ENCODE peak calls at places on chromosomes 7 and 10, in five cellular contexts. L, U, H, A and K are unnamed samples.

GRCh38 chr10:132497083-132497680 is 40.4 kb upstream of the INPP5A start:
- DNase-seq in L (no peak), U (peak), H (no peak), A (no peak), K (no peak)

GRCh38 chr10:52143338-52143737 is 170.7 kb upstream of the DKK1 start:
- DNase-seq in L (no peak), U (no peak), H (no peak), A (no peak), K (no peak)

GRCh38 chr7:117072620-117073118 is 119.4 kb downstream of the ST7 start:
- DNase-seq in L (no peak), U (peak), H (no peak), A (peak), K (no peak)

GRCh38 chr10:128466831-128467371 is 340.7 kb upstream of the MKI67 start:
- DNase-seq in L (no peak), U (no peak), H (no peak), A (no peak), K (no peak)

GRCh38 chr7:116495737-116496136 is 3.8 kb upstream of the CAV2 start:
- DNase-seq in L (no peak), U (no peak), H (no peak), A (no peak), K (peak)

GRCh38 chr10:8137272-8137680 is 82.8 kb downstream of the GATA3 start:
- DNase-seq in L (no peak), U (no peak), H (no peak), A (no peak), K (no peak)

GRCh38 chr10:8766899-8767298 is 712.4 kb downstream of the GATA3 start:
- DNase-seq in L (no peak), U (no peak), H (no peak), A (no peak), K (no peak)

GRCh38 chr7:108581655-108582491 is 12.2 kb downstream of the DNAJB9 start:
- DNase-seq in L (no peak), U (no peak), H (no peak), A (peak), K (no peak)

GRCh38 chr10:92822964-92823363 is 25.4 kb upstream of the EXOC6 start:
- DNase-seq in L (no peak), U (no peak), H (no peak), A (no peak), K (no peak)

GRCh38 chr7:134761206-134761786 is 18.1 kb upstream of the CALD1 start:
- DNase-seq in L (no peak), U (no peak), H (no peak), A (no peak), K (no peak)

GRCh38 chr10:47277352-47278151 is 22.4 kb upstream of the GDF10 start:
- DNase-seq in L (no peak), U (no peak), H (no peak), A (no peak), K (no peak)

GRCh38 chr10:127293640-127294039 is 97.2 kb upstream of the INSYN2A start:
- DNase-seq in L (no peak), U (no peak), H (no peak), A (no peak), K (no peak)

GRCh38 chr10:133422821-133423771 is 1.3 kb downstream of the SPRN start:
- DNase-seq in L (no peak), U (no peak), H (no peak), A (peak), K (no peak)

GRCh38 chr10:30724296-30724695 is 94.7 kb upstream of the LYZL2 start:
- DNase-seq in L (no peak), U (no peak), H (no peak), A (no peak), K (no peak)

GRCh38 chr7:31051598-31052503 is at the start of gene ADCYAP1R1:
- DNase-seq in L (no peak), U (peak), H (no peak), A (no peak), K (no peak)

GRCh38 chr7:33719059-33719581 is 186.2 kb upstream of the BMPER start:
- DNase-seq in L (no peak), U (peak), H (no peak), A (no peak), K (no peak)

GRCh38 chr7:77685219-77685618 is 11.0 kb upstream of the RSBN1L start:
- DNase-seq in L (no peak), U (no peak), H (no peak), A (peak), K (no peak)

GRCh38 chr7:90955641-90956207 is 308.5 kb upstream of the FZD1 start:
- DNase-seq in L (no peak), U (no peak), H (no peak), A (no peak), K (no peak)

GRCh38 chr10:51244739-51245138 is 170.5 kb downstream of the PRKG1 start:
- DNase-seq in L (no peak), U (no peak), H (no peak), A (peak), K (peak)

GRCh38 chr7:27526991-27527722 is 135.5 kb downstream of the HIBADH start:
- DNase-seq in L (no peak), U (no peak), H (no peak), A (no peak), K (no peak)

GRCh38 chr7:35495377-35495776 is 199.6 kb downstream of the HERPUD2 start:
- DNase-seq in L (no peak), U (no peak), H (no peak), A (no peak), K (no peak)

GRCh38 chr7:30674420-30674819 is 7.8 kb downstream of the CRHR2 start:
- DNase-seq in L (no peak), U (no peak), H (no peak), A (no peak), K (no peak)

GRCh38 chr7:46022397-46022796 is 101.3 kb upstream of the IGFBP3 start:
- DNase-seq in L (no peak), U (no peak), H (no peak), A (no peak), K (no peak)

GRCh38 chr7:2012044-2012900 is 220.5 kb downstream of the MAD1L1 start:
- DNase-seq in L (no peak), U (no peak), H (no peak), A (no peak), K (no peak)

GRCh38 chr10:65891073-65891981 is 1034.5 kb upstream of the LRRTM3 start:
- DNase-seq in L (no peak), U (no peak), H (no peak), A (peak), K (peak)

GRCh38 chr10:121658111-121658510 is 59.9 kb upstream of the FGFR2 start:
- DNase-seq in L (no peak), U (no peak), H (no peak), A (no peak), K (no peak)

GRCh38 chr10:104322416-104322782 is 15.9 kb downstream of the ITPRIP start:
- DNase-seq in L (no peak), U (no peak), H (no peak), A (no peak), K (no peak)

GRCh38 chr7:157194948-157195347 is 56.2 kb downstream of the UBE3C start:
- DNase-seq in L (no peak), U (no peak), H (no peak), A (peak), K (no peak)

GRCh38 chr10:110279062-110279986 is 25.4 kb downstream of the SMNDC1 start:
- DNase-seq in L (peak), U (peak), H (peak), A (peak), K (peak)

GRCh38 chr7:117731455-117731854 is 141.8 kb downstream of the CTTNBP2 start:
- DNase-seq in L (no peak), U (no peak), H (no peak), A (peak), K (no peak)

GRCh38 chr7:55436457-55436856 is 71.3 kb downstream of the LANCL2 start:
- DNase-seq in L (no peak), U (no peak), H (no peak), A (no peak), K (no peak)

GRCh38 chr10:124532106-124532641 is 70.6 kb downstream of the LHPP start:
- DNase-seq in L (no peak), U (no peak), H (no peak), A (peak), K (no peak)

GRCh38 chr10:103492655-103493261 is 747 bp upstream of the NEURL1 start:
- DNase-seq in L (no peak), U (no peak), H (no peak), A (no peak), K (no peak)